ENCODE peak calls at places on chromosomes 6 and 20, in eight cellular contexts. Z is ovary; Y is transverse colon; U is heart right ventricle; A is CD8-positive, alpha-beta T cell; J is heart left ventricle; X is neural progenitor cell; T is gastrocnemius medialis. O is an unnamed sample. For H3K4me1, the result is how much of the 10 kb centered on the place peaks cover.

GRCh38 chr6:157561037-157561790 is 180.2 kb downstream of the ZDHHC14 start:
- DNase-seq in U (no peak), Z (no peak), X (no peak), T (no peak), A (no peak), J (no peak), Y (peak), O (no peak)

GRCh38 chr6:150091466-150091865 is 22.5 kb upstream of the ULBP3 start:
- DNase-seq in X (no peak), Z (no peak), A (no peak), T (no peak), J (no peak), Y (no peak), U (no peak), O (no peak)

GRCh38 chr6:113464959-113465358 is 392.2 kb upstream of the MARCKS start:
- DNase-seq in Y (no peak), J (no peak), A (no peak), U (no peak), T (no peak), X (no peak), Z (no peak), O (peak)

GRCh38 chr6:161274488-161274858 is 612 bp upstream of the AGPAT4 start:
- DNase-seq in U (no peak), Z (no peak), T (no peak), A (no peak), Y (no peak), X (no peak), J (no peak), O (no peak)

GRCh38 chr6:166032366-166033171 is 135.1 kb downstream of the TBXT start:
- DNase-seq in T (no peak), U (peak), A (no peak), J (peak), Y (peak), X (peak), Z (peak), O (no peak)

GRCh38 chr6:114195736-114196403 is 147.0 kb downstream of the HS3ST5 start:
- DNase-seq in Z (no peak), J (no peak), T (no peak), Y (no peak), A (no peak), U (no peak), X (peak), O (no peak)

GRCh38 chr6:134436950-134437349 is 119.0 kb upstream of the SGK1 start:
- DNase-seq in Y (no peak), J (no peak), T (no peak), X (no peak), U (no peak), A (no peak), Z (no peak), O (no peak)

GRCh38 chr6:112038756-112039430 is 15.0 kb upstream of the CCN6 start:
- DNase-seq in X (no peak), A (no peak), Z (no peak), J (no peak), T (no peak), Y (no peak), U (no peak), O (no peak)

GRCh38 chr20:19045366-19045765 is 167.1 kb upstream of the SLC24A3 start:
- DNase-seq in A (no peak), Y (no peak), U (no peak), Z (no peak), J (no peak), T (no peak), X (no peak), O (no peak)

GRCh38 chr6:36078159-36078558 is 50.6 kb downstream of the MAPK14 start:
- DNase-seq in X (no peak), U (no peak), Y (no peak), J (no peak), A (no peak), T (no peak), Z (no peak), O (no peak)

GRCh38 chr6:2877960-2878359 is 25.1 kb downstream of the SERPINB9 start:
- DNase-seq in X (no peak), T (no peak), U (no peak), A (no peak), Z (no peak), Y (no peak), J (no peak), O (no peak)

GRCh38 chr6:125124250-125124777 is 29.3 kb upstream of the TPD52L1 start:
- DNase-seq in Y (no peak), U (no peak), J (no peak), T (no peak), Z (no peak), X (no peak), A (no peak), O (no peak)

GRCh38 chr20:60558491-60558890 is 600.3 kb downstream of the CDH26 start:
- DNase-seq in Y (no peak), T (no peak), Z (no peak), U (no peak), J (no peak), X (no peak), A (no peak), O (no peak)

GRCh38 chr20:15938847-15939246 is 634.4 kb downstream of the KIF16B start:
- DNase-seq in J (no peak), Y (no peak), Z (no peak), X (no peak), A (no peak), T (no peak), U (no peak), O (no peak)
- H3K4me1 ChIP-seq in J (under half), Y (under half), Z (under half), X (under half), A (under half), T (under half), U (under half), O (under half)

DNA sequence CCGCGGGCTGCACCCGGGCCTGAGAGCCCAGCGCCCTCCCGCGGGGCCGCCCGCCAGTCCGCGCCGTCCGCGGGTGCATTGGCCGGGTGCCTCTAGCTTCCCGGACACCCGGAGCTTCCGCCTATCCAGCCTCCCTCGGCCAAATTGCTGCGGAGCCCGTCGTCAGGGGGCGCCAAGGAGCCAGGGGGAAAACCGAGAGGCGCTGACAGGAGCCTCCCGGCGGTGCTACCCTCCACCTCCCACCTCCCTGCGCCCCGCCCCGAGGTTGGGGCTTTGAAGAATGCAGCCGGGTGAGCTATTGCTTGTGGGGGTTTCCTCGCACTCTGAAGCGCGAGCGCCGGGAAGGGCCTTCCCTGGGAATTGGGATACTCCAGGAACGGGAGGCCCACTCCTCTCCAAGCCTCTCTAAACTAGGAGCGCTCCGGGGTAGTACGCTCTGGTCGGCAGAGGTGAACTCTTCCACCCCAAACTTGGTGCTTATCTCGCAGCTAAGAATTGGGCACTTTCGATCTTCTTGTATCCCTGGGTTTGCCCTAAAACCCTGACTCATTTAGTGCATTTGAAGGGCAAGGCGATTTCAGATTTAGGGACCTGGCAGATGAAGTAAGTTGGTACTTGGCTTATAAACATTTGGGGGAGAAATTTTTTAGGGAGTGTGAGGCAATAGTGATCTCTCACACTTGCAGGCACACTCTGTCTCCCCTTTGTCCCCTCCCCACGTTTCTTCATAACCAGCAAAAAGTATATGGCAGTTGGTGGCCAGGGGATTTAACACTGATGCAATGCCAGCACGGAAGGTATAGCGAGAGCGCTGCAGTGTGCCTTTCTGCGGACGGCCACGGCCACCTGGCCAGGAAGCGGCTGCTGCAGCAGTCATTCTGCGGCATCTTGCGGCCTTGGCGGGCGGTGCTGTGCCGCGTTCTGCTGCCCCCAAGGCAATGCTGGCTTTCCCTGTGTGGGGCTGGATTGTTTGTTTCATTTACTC is 556 bp downstream of the BEND6 start:
- DNase-seq in Z (peak), A (no peak), X (peak), J (peak), T (peak), Y (peak), U (peak), O (peak)
- H3K27ac ChIP-seq in Z (peak), A (no peak), X (no peak), J (no peak), T (no peak), Y (peak), U (no peak), O (peak)

DNA sequence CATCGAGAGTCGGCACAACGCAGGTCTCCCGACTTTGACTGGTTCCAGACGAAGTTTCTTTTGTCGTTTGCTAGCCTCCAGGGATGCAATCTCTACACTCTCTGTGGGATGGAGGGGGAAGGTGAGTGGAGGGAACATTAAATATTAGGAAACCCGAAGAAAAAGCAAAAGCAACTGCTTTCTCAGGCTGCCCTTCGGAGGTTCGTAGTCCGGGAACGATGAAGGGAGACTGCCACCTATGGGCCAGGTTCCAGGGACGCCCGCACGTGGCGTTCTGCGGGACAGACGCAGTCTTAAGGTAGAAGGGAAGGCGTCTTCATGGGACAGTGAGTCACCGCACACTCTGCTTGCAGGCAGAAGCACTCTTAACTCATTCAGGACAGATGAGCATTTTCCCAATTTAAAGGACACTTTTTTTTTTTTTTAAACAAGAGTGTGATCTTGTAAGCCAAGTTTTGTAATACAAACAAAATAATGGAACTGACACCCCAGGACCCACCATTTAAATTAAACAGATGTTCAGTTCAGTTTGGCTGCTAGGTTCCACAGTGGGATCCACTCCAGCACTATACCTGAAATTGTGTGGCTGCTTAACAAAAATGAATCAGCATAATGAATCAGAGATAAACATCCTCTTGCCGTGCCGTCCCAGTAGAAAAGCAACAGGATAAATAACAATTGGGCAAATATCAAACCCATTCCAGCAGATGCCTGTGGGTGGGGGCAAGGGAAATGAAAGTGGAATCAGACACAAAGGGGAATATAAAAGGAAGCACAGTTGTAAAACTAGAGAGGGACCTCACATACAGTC is 65.8 kb upstream of the ARMC2 start:
- DNase-seq in A (peak), Y (peak), X (peak), Z (peak), J (peak), T (peak), U (peak), O (peak)
- TF ChIP-seq CTCF in A (peak), Y (peak), X (peak), Z (peak), J (peak), T (peak), U (peak), O (peak)

GRCh38 chr20:37915434-37915787 is 12.5 kb downstream of the VSTM2L start:
- DNase-seq in J (no peak), Z (no peak), T (no peak), U (no peak), X (no peak), Y (no peak), A (no peak), O (no peak)
- H3K4me1 ChIP-seq in J (under half), Z (under half), T (under half), U (under half), X (half or more), Y (under half), A (under half), O (under half)

DNA sequence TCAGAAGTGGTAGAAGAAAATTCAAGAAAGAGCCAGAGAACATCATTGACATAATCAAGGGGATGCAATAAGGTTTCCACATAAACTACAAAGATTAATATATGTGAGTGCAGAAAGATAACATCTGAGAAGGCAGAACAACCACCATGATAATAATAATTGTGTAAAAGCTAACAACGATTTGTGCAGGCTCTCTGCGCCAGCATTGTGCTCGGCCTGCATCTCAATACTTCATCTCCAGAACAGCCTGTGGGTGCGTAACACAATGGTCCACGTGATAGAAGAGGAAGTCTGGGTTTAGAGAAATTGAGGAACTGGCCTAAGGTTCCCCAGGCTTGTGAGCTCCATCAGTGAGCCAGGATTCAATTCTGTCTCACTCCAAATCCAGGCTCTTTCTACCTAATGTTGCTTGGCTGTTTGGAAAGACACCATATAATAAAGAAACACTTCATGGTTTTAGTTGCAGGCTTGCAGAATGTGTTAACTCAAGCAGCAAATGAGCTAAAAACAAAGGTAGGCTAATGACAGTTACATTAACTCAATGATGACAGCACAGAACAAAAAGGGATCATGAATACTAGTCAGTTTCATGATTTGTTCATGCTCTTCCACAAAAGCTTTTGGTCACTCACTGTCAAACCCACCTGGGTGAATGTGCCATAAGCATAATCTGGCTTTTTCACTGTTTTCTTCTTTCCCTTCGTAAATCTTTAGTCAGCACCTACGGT is 71.2 kb downstream of the LY86 start:
- DNase-seq in J (peak), U (peak), Y (peak), Z (no peak), T (no peak), A (no peak), X (no peak), O (no peak)
- H3K27ac ChIP-seq in J (peak), U (no peak), Y (no peak), Z (no peak), T (no peak), A (peak), X (no peak), O (no peak)

GRCh38 chr6:136383271-136383670 is 93.6 kb upstream of the BCLAF1 start:
- DNase-seq in A (no peak), U (no peak), X (no peak), Y (no peak), Z (no peak), J (no peak), T (no peak), O (no peak)

GRCh38 chr6:136382676-136383075 is 93.0 kb upstream of the BCLAF1 start:
- DNase-seq in T (no peak), U (no peak), X (no peak), Z (no peak), A (no peak), Y (no peak), J (no peak), O (no peak)

DNA sequence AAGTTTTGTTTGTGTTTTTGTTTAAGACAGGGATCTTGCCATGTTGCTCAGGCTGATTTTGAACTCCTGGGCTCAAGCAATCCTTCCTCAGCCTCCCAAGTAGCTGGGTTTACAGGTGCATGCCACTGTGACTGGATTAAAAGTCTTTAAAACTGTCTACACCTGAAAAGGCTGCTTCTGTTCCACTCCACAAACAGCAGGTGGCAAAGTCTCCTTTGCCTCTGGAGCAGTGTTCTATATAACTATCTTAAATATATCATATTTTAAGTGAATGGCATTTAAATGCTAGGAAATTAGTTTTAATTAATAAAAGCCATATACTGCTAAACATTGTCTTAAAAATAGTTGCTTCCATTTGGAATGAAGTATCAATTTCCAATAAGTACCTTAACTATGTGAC is 89.2 kb upstream of the BCLAF1 start:
- DNase-seq in Y (no peak), X (no peak), J (no peak), T (no peak), Z (no peak), U (no peak), A (no peak), O (no peak)
- TF ChIP-seq CTCF in Y (peak), X (no peak), J (no peak), T (no peak), Z (no peak), U (no peak), A (no peak), O (no peak)

DNA sequence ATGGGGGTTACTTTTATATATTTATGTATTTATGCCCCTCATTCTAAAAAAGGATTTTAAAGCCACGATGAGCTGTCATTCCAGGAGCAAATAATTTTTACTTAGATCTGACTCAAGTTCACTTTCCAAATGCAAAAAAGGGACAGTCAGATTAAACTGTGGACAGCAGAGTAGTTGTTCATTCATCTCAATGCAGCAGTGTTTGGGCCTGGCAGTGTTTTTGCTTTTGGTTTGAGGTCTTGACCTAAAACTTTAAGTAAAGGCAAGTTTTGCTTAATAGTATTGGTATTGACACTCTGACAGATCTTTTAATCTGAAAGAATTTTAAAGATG is 13.9 kb downstream of the JARID2 start:
- DNase-seq in A (no peak), Z (no peak), T (no peak), U (no peak), Y (no peak), J (no peak), X (no peak), O (no peak)
- H3K4me1 ChIP-seq in A (half or more), Z (under half), T (half or more), U (half or more), Y (under half), J (under half), X (under half), O (under half)

GRCh38 chr6:28838634-28839442 is 84.9 kb downstream of the TRIM27 start:
- DNase-seq in U (peak), T (peak), J (peak), Z (peak), Y (peak), X (peak), A (peak), O (peak)

GRCh38 chr6:28839443-28840120 is 84.2 kb downstream of the TRIM27 start:
- DNase-seq in T (no peak), X (no peak), Y (no peak), U (no peak), Z (no peak), J (no peak), A (no peak), O (no peak)

GRCh38 chr6:28841290-28841689 is 82.5 kb downstream of the TRIM27 start:
- DNase-seq in T (no peak), J (no peak), U (no peak), X (peak), Y (no peak), Z (no peak), A (no peak), O (no peak)

DNA sequence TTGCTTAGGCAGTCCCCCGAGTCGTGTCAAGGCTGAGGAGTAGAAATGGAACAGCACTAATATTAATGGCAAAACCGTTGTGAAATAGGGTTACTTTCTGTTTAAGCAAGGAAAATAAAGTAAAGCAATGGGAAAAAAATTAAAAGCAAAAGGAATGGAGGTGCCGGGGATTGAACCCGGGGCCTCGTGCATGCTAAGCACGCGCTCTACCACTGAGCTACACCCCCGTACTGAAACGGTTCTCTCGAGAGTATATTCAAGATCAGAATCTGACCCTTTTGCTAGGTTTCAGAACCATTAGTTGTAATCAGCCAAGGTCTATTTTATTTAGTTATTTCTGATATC is 85.5 kb downstream of the TRIM27 start:
- DNase-seq in J (peak), A (peak), U (peak), T (no peak), X (peak), Y (peak), Z (peak), O (no peak)
- H3K27ac ChIP-seq in J (no peak), A (peak), U (no peak), T (no peak), X (no peak), Y (peak), Z (peak), O (peak)

GRCh38 chr20:35602851-35603495 is 12.7 kb upstream of the SPAG4 start:
- DNase-seq in A (no peak), X (no peak), Y (no peak), Z (no peak), U (no peak), J (no peak), T (no peak), O (no peak)

GRCh38 chr20:35599776-35600120 is 15.9 kb upstream of the SPAG4 start:
- DNase-seq in Y (no peak), U (no peak), X (no peak), T (no peak), J (no peak), Z (no peak), A (no peak), O (no peak)

GRCh38 chr20:35600176-35600995 is 15.2 kb upstream of the SPAG4 start:
- DNase-seq in U (no peak), J (no peak), A (no peak), X (peak), Z (no peak), Y (no peak), T (no peak), O (no peak)

GRCh38 chr20:35601990-35602389 is 13.6 kb upstream of the SPAG4 start:
- DNase-seq in X (no peak), Z (no peak), U (no peak), A (no peak), T (no peak), Y (no peak), J (no peak), O (no peak)

GRCh38 chr20:35601021-35601973 is 14.3 kb upstream of the SPAG4 start:
- DNase-seq in J (peak), Z (peak), U (peak), X (peak), A (peak), T (peak), Y (peak), O (no peak)
- TF ChIP-seq CTCF in J (peak), Z (peak), U (peak), X (peak), A (peak), T (peak), Y (peak), O (peak)

O was measured in thoracic aorta.